ENCODE peak calls at places on chromosomes 4 and X, in four cellular contexts. V, H, Z and L are unnamed samples.

GRCh38 chrX:29841750-29842149 is 373.6 kb upstream of the MAGEB2 start:
- DNase-seq in H (no peak), Z (no peak), V (no peak), L (no peak)

GRCh38 chr4:69832326-69833030 is 27.5 kb downstream of the SULT1E1 start:
- DNase-seq in Z (peak; percentile 80), V (no peak), H (no peak), L (peak; percentile 96)

GRCh38 chr4:183424109-183424751 is 20.2 kb upstream of the CDKN2AIP start:
- DNase-seq in V (no peak), H (no peak), Z (no peak), L (no peak)

GRCh38 chr4:19729873-19730735 is 521.6 kb upstream of the SLIT2 start:
- DNase-seq in Z (no peak), H (no peak), V (peak; percentile 9), L (no peak)

GRCh38 chr4:184457530-184458249 is 16.7 kb downstream of the IRF2 start:
- DNase-seq in Z (no peak), V (no peak), H (no peak), L (peak; percentile 43)

GRCh38 chr4:86302242-86302641 is 57.6 kb downstream of the MAPK10 start:
- DNase-seq in V (peak; percentile 44), H (no peak), Z (no peak), L (no peak)

GRCh38 chr4:183563874-183564273 is 59.0 kb downstream of the ING2 start:
- DNase-seq in H (no peak), V (peak; percentile 22), Z (no peak), L (peak; percentile 23)

GRCh38 chr4:47383829-47384427 is 79.6 kb downstream of the COMMD8 start:
- DNase-seq in H (no peak), V (peak; percentile 68), Z (no peak), L (peak; percentile 15)

GRCh38 chr4:26873391-26874026 is 12.9 kb downstream of the STIM2 start:
- DNase-seq in V (no peak), Z (no peak), H (peak; percentile 62), L (peak; percentile 45)

GRCh38 chr4:186144180-186144579 is 39.7 kb downstream of the FAM149A start:
- DNase-seq in H (no peak), Z (no peak), V (peak; percentile 48), L (peak; percentile 29)

GRCh38 chrX:1679238-1679637 is 64.4 kb downstream of the ASMT start:
- DNase-seq in H (no peak), V (no peak), Z (no peak), L (no peak)

GRCh38 chr4:61678297-61678696 is 478.2 kb downstream of the ADGRL3 start:
- DNase-seq in V (no peak), H (no peak), Z (no peak), L (no peak)

GRCh38 chr4:17912011-17912410 is 101.2 kb downstream of the NCAPG start:
- DNase-seq in V (no peak), H (no peak), Z (no peak), L (no peak)

GRCh38 chrX:9693307-9694001 is 72.2 kb downstream of the GPR143 start:
- DNase-seq in Z (no peak), V (no peak), H (no peak), L (no peak)

GRCh38 chr4:44319129-44319528 is 129.5 kb downstream of the KCTD8 start:
- DNase-seq in Z (no peak), H (no peak), V (no peak), L (no peak)

GRCh38 chr4:152850377-152850776 is 70.6 kb downstream of the ARFIP1 start:
- DNase-seq in Z (no peak), V (peak; percentile 23), H (peak; percentile 18), L (no peak)

GRCh38 chr4:65401083-65401482 is 269.2 kb downstream of the EPHA5 start:
- DNase-seq in Z (no peak), H (no peak), V (no peak), L (no peak)

GRCh38 chr4:89277412-89277811 is 30.2 kb downstream of the GPRIN3 start:
- DNase-seq in Z (no peak), V (no peak), H (no peak), L (no peak)

GRCh38 chr4:100981447-100982204 is 365.7 kb downstream of the PPP3CA start:
- DNase-seq in Z (no peak), H (no peak), V (peak; percentile 58), L (peak; percentile 1)

GRCh38 chr4:24195976-24196736 is 306.3 kb upstream of the PPARGC1A start:
- DNase-seq in H (no peak), Z (no peak), V (no peak), L (peak; percentile 20)

GRCh38 chr4:2825184-2825506 is 18.5 kb upstream of the ADD1 start:
- DNase-seq in H (no peak), V (no peak), Z (no peak), L (no peak)

GRCh38 chrX:66676990-66677389 is 38.1 kb upstream of the EDA2R start:
- DNase-seq in H (no peak), Z (no peak), V (peak; percentile 18), L (no peak)

GRCh38 chr4:170248029-170248428 is 158.3 kb upstream of the AADAT start:
- DNase-seq in Z (no peak), H (no peak), V (no peak), L (no peak)

GRCh38 chrX:87063622-87064021 is 454.0 kb upstream of the KLHL4 start:
- DNase-seq in Z (no peak), H (no peak), V (peak; percentile 2), L (no peak)

GRCh38 chr4:41143721-41144379 is 70.5 kb downstream of the APBB2 start:
- DNase-seq in V (peak; percentile 52), H (no peak), Z (no peak), L (no peak)

GRCh38 chr4:107034091-107034698 is 1.9 kb downstream of the DKK2 start:
- DNase-seq in H (no peak), Z (no peak), V (peak; percentile 50), L (no peak)

GRCh38 chr4:41177016-41177415 is 37.3 kb downstream of the APBB2 start:
- DNase-seq in V (peak; percentile 73), Z (no peak), H (no peak), L (no peak)

GRCh38 chr4:128844931-128845330 is 35.4 kb downstream of the JADE1 start:
- DNase-seq in V (peak; percentile 95), H (no peak), Z (no peak), L (no peak)
- H3K4me1 ChIP-seq in V (peaks cover 6% of the 10 kb centered on the region), H (peaks cover 11% of the 10 kb centered on the region), Z (no peaks in the 10 kb centered on the region), L (peaks cover 2% of the 10 kb centered on the region)

DNA sequence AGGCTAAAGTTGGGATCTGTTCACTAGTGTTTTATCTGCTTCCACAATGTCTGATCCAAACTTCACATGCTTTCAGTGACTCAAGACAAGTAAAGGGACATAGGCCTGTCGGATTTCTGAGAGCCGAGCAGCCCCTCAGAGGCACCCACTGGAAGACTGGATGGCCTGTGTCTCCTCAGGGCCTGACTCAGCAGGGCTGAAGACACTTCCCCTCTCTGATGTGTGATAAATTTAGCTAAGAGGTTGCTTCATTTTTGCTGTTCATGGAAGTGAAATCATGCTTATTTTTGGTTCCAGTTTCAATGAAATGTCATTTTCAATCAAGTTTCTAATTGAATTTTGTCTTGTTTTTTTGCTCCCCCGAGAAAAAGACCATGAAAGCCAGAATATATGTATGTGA is 93.7 kb downstream of the MXRA5 start:
- DNase-seq in V (no peak), Z (no peak), H (no peak), L (no peak)
- H3K27ac ChIP-seq in V (no peak overlapping the region), Z (no peak overlapping the region), H (no peak overlapping the region), L (no peak overlapping the region)

DNA sequence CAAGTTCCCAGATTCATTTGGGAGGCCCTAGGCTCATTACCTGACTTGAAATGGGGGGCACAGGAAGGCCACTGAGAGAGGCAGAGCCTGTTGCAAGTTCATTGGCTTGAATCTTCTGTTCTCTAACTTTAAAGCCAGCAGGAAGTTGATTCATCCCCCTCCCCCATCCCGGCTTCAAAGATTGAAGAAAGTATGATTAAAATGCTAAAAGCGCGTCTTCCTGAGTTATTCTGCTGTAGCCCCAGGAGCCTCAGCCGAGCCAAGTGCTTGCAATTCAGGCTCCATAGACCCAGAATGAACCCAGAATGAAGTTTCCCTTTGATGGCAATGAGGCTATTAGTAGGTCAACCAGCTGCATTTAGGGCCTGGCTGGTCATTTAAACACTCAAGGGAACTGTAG is 14.7 kb downstream of the CHST7 start:
- DNase-seq in V (peak; percentile 59), Z (no peak), H (peak; percentile 43), L (no peak)
- H3K4me3 ChIP-seq in V (no peak overlapping the region), Z (no peak overlapping the region), H (peak overlapping the region; percentile 2), L (no peak overlapping the region)

GRCh38 chr4:73127839-73128448 is 58.4 kb upstream of the COX18 start:
- DNase-seq in H (peak; percentile 6), Z (no peak), V (peak; percentile 18), L (peak; percentile 11)
- H3K4me1 ChIP-seq in H (no peaks in the 10 kb centered on the region), Z (no peaks in the 10 kb centered on the region), V (no peaks in the 10 kb centered on the region), L (no peaks in the 10 kb centered on the region)

DNA sequence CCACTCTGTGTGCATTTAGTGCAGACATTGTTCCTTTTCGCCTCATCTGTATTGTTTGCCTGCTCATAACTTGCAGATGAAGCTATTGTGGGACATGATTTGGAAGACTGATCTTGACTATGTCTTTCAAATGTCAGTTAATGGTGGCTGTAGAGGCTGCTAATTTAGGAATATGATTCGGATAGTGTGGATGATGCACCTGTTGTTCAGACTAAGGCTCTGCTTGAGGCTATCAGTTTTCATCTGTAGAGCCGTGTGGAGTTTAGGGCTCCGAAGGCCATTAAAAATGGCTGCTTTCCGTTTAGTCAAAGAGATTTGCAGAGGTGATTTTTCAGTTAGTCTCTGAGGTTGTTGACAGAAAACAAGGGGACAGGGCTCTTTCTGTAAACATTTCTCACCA is 102.0 kb downstream of the GBA3 start:
- DNase-seq in Z (no peak), V (no peak), H (no peak), L (no peak)
- H3K27ac ChIP-seq in Z (no peak overlapping the region), V (no peak overlapping the region), H (no peak overlapping the region), L (no peak overlapping the region)